ENCODE peak calls at places on chromosomes 2 and 18, in six cellular contexts. One of them, this sample, is unnamed.

GRCh38 chr2:170411660-170412059 is 233.7 kb downstream of the MYO3B start:
- DNase-seq in epithelial cell of proximal tubule: no peak
- DNase-seq in psoas muscle: no peak
- DNase-seq in cardiac fibroblast: no peak
- DNase-seq in spleen: no peak
- DNase-seq in WERI-Rb-1: no peak
- DNase-seq in this sample: no peak

GRCh38 chr2:196702641-196703040 is 63.1 kb downstream of the CCDC150 start:
- DNase-seq in epithelial cell of proximal tubule: no peak
- DNase-seq in psoas muscle: no peak
- DNase-seq in cardiac fibroblast: peak; percentile 71
- DNase-seq in spleen: no peak
- DNase-seq in WERI-Rb-1: no peak
- DNase-seq in this sample: no peak

GRCh38 chr2:33924770-33925169 is 325.7 kb upstream of the FAM98A start:
- DNase-seq in epithelial cell of proximal tubule: no peak
- DNase-seq in psoas muscle: no peak
- DNase-seq in cardiac fibroblast: no peak
- DNase-seq in spleen: no peak
- DNase-seq in WERI-Rb-1: no peak
- DNase-seq in this sample: no peak

GRCh38 chr2:224017976-224018375 is 21.1 kb downstream of the SERPINE2 start:
- DNase-seq in epithelial cell of proximal tubule: peak; percentile 69
- DNase-seq in psoas muscle: no peak
- DNase-seq in cardiac fibroblast: no peak
- DNase-seq in spleen: no peak
- DNase-seq in WERI-Rb-1: peak; percentile 54
- DNase-seq in this sample: no peak

GRCh38 chr18:55301196-55301540 is 286.8 kb downstream of the TCF4 start:
- DNase-seq in epithelial cell of proximal tubule: no peak
- DNase-seq in psoas muscle: no peak
- DNase-seq in cardiac fibroblast: no peak
- DNase-seq in spleen: no peak
- DNase-seq in WERI-Rb-1: no peak
- DNase-seq in this sample: peak; percentile 50

GRCh38 chr18:34493099-34493544 is 217.0 kb upstream of the DTNA start:
- DNase-seq in epithelial cell of proximal tubule: peak; percentile 52
- DNase-seq in psoas muscle: peak; percentile 75
- DNase-seq in cardiac fibroblast: peak; percentile 74
- DNase-seq in spleen: peak; percentile 79
- DNase-seq in WERI-Rb-1: peak; percentile 73
- DNase-seq in this sample: peak; percentile 68

GRCh38 chr2:129759186-129760010 is 220.1 kb upstream of the RAB6C start:
- DNase-seq in epithelial cell of proximal tubule: no peak
- DNase-seq in psoas muscle: no peak
- DNase-seq in cardiac fibroblast: no peak
- DNase-seq in spleen: no peak
- DNase-seq in WERI-Rb-1: no peak
- DNase-seq in this sample: no peak

GRCh38 chr2:32399221-32399620 is 42.4 kb downstream of the BIRC6 start:
- DNase-seq in epithelial cell of proximal tubule: no peak
- DNase-seq in psoas muscle: no peak
- DNase-seq in cardiac fibroblast: no peak
- DNase-seq in spleen: no peak
- DNase-seq in WERI-Rb-1: no peak
- DNase-seq in this sample: no peak

DNA sequence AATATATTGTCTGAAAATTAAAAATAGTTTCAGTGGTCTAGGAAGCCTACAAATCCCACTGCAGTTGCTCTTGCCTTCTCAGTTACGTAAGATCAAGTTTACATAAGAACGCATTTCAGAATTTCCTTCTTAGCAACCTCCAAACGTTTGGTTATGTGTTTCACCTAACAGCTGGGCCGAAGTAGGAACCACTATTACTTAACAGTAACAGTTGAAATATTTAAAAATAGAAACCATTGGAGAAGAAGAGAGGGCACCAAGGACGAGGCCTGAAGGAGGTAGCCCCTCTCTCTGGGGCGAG is 177.8 kb downstream of the HDAC4 start:
- DNase-seq in epithelial cell of proximal tubule: no peak
- DNase-seq in psoas muscle: no peak
- DNase-seq in cardiac fibroblast: peak; percentile 19
- DNase-seq in spleen: no peak
- DNase-seq in WERI-Rb-1: no peak
- DNase-seq in this sample: peak; percentile 64
- H3K4me3 ChIP-seq in epithelial cell of proximal tubule: no peak overlapping the region
- H3K4me3 ChIP-seq in psoas muscle: peak overlapping the region; percentile 31
- H3K4me3 ChIP-seq in cardiac fibroblast: no peak overlapping the region
- H3K4me3 ChIP-seq in spleen: no peak overlapping the region
- H3K4me3 ChIP-seq in WERI-Rb-1: no peak overlapping the region
- H3K4me3 ChIP-seq in this sample: no peak overlapping the region

GRCh38 chr18:79516441-79516931 is 120.8 kb downstream of the NFATC1 start:
- DNase-seq in epithelial cell of proximal tubule: no peak
- DNase-seq in psoas muscle: no peak
- DNase-seq in cardiac fibroblast: no peak
- DNase-seq in spleen: peak; percentile 69
- DNase-seq in WERI-Rb-1: no peak
- DNase-seq in this sample: no peak
- TF ChIP-seq CTCF in epithelial cell of proximal tubule: no peak
- TF ChIP-seq CTCF in psoas muscle: no peak
- TF ChIP-seq CTCF in cardiac fibroblast: no peak
- TF ChIP-seq CTCF in spleen: no peak
- TF ChIP-seq CTCF in WERI-Rb-1: no peak
- TF ChIP-seq CTCF in this sample: no peak

GRCh38 chr18:75203456-75204261 is 5.3 kb downstream of the PTGR3 start:
- DNase-seq in epithelial cell of proximal tubule: no peak
- DNase-seq in psoas muscle: no peak
- DNase-seq in cardiac fibroblast: no peak
- DNase-seq in spleen: no peak
- DNase-seq in WERI-Rb-1: no peak
- DNase-seq in this sample: no peak

GRCh38 chr18:75201936-75202335 is 7.0 kb downstream of the PTGR3 start:
- DNase-seq in epithelial cell of proximal tubule: no peak
- DNase-seq in psoas muscle: peak; percentile 67
- DNase-seq in cardiac fibroblast: no peak
- DNase-seq in spleen: no peak
- DNase-seq in WERI-Rb-1: no peak
- DNase-seq in this sample: no peak

GRCh38 chr18:75204262-75204977 is 4.5 kb downstream of the PTGR3 start:
- DNase-seq in epithelial cell of proximal tubule: no peak
- DNase-seq in psoas muscle: peak; percentile 36
- DNase-seq in cardiac fibroblast: peak; percentile 19
- DNase-seq in spleen: no peak
- DNase-seq in WERI-Rb-1: no peak
- DNase-seq in this sample: peak; percentile 32

GRCh38 chr18:75201273-75201898 is 7.6 kb downstream of the PTGR3 start:
- DNase-seq in epithelial cell of proximal tubule: no peak
- DNase-seq in psoas muscle: no peak
- DNase-seq in cardiac fibroblast: no peak
- DNase-seq in spleen: no peak
- DNase-seq in WERI-Rb-1: no peak
- DNase-seq in this sample: no peak

DNA sequence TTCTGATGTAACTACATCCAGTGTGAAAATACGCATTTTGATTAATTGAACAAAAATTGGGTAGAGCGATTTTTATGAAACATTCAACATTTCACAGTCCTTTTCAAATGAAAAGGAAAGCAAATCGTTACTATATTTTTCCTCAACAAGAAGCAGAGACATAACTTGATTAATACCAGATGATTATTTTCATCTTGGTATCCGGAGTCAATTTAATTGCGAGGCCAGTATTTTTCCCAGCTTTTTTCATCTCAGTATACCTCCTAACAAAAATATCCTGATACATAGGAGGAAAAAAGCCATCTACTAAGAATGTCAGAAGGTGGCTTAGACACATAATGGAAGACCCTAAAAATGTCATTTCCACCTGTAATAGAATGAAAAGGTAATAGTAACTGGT is 6.0 kb downstream of the PTGR3 start:
- DNase-seq in epithelial cell of proximal tubule: no peak
- DNase-seq in psoas muscle: no peak
- DNase-seq in cardiac fibroblast: no peak
- DNase-seq in spleen: no peak
- DNase-seq in WERI-Rb-1: no peak
- DNase-seq in this sample: no peak
- H3K4me3 ChIP-seq in epithelial cell of proximal tubule: no peak overlapping the region
- H3K4me3 ChIP-seq in psoas muscle: peak overlapping the region; percentile 87
- H3K4me3 ChIP-seq in cardiac fibroblast: no peak overlapping the region
- H3K4me3 ChIP-seq in spleen: no peak overlapping the region
- H3K4me3 ChIP-seq in WERI-Rb-1: no peak overlapping the region
- H3K4me3 ChIP-seq in this sample: no peak overlapping the region

DNA sequence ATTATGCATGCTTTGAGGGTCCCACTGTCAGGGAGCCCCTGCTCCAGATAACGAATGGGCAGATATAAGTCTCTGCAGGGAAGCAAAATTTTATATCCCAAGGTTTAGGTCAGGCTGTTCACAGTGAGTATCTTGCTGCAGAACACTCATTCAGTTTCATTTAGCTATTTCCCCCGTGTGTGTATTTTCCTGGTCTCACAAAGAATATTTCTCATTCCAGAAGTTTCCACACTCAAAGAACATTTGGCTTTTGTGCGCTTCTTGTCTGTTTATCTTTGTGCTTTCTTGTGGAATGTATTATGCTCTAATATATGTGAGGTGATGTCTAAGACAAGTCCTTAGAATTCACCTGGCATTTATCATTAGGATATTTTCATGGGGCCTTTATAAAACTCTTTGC is 140.4 kb upstream of the MMADHC start:
- DNase-seq in epithelial cell of proximal tubule: no peak
- DNase-seq in psoas muscle: no peak
- DNase-seq in cardiac fibroblast: no peak
- DNase-seq in spleen: no peak
- DNase-seq in WERI-Rb-1: no peak
- DNase-seq in this sample: peak; percentile 66
- TF ChIP-seq CTCF in epithelial cell of proximal tubule: no peak
- TF ChIP-seq CTCF in psoas muscle: no peak
- TF ChIP-seq CTCF in cardiac fibroblast: no peak
- TF ChIP-seq CTCF in spleen: no peak
- TF ChIP-seq CTCF in WERI-Rb-1: no peak
- TF ChIP-seq CTCF in this sample: no peak

DNA sequence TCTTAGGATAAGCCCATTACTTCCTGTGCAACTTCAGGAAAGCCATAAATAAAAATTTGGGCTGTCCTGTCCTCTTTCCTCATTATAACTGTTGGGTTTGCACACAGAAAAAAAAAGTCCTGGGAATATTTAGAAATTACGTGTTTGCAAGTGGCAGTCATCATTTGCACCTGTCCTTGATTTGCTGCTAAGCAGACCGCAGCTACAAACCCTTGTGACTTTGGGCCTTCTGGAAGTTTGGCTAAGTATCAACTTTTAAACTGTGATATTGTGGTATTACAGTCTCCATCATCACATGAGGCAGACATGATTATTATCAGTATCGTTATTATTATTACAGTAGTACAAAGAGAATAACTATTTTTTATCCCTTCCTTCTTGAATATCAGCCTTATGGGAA is 260.7 kb upstream of the SESTD1 start:
- DNase-seq in epithelial cell of proximal tubule: no peak
- DNase-seq in psoas muscle: no peak
- DNase-seq in cardiac fibroblast: no peak
- DNase-seq in spleen: no peak
- DNase-seq in WERI-Rb-1: no peak
- DNase-seq in this sample: no peak
- H3K4me3 ChIP-seq in epithelial cell of proximal tubule: no peak overlapping the region
- H3K4me3 ChIP-seq in psoas muscle: no peak overlapping the region
- H3K4me3 ChIP-seq in cardiac fibroblast: no peak overlapping the region
- H3K4me3 ChIP-seq in spleen: no peak overlapping the region
- H3K4me3 ChIP-seq in WERI-Rb-1: no peak overlapping the region
- H3K4me3 ChIP-seq in this sample: no peak overlapping the region

DNA sequence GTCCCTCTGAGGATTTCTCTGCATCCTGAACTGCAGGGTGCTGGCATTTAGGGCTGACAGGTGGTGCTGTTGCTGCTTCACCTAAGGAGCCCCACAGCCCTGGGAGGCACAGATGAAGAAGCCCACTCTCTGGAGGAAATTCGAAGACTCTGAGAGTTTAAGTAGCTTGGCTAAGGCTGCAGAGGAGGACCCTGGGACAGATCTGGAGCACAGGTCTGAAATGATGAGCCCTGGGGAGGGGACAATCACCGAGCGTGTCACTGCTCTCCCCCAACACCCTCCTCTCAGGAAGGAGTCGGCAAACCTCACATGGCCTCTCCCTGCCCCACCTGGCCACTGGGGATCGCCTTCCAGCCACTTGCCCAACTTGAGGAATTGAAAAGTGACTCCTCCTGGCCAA is 18.6 kb downstream of the CYP27C1 start:
- DNase-seq in epithelial cell of proximal tubule: no peak
- DNase-seq in psoas muscle: no peak
- DNase-seq in cardiac fibroblast: no peak
- DNase-seq in spleen: peak; percentile 51
- DNase-seq in WERI-Rb-1: peak; percentile 24
- DNase-seq in this sample: no peak
- TF ChIP-seq CTCF in epithelial cell of proximal tubule: no peak
- TF ChIP-seq CTCF in psoas muscle: no peak
- TF ChIP-seq CTCF in cardiac fibroblast: no peak
- TF ChIP-seq CTCF in spleen: no peak
- TF ChIP-seq CTCF in WERI-Rb-1: peak; percentile 37
- TF ChIP-seq CTCF in this sample: no peak

DNA sequence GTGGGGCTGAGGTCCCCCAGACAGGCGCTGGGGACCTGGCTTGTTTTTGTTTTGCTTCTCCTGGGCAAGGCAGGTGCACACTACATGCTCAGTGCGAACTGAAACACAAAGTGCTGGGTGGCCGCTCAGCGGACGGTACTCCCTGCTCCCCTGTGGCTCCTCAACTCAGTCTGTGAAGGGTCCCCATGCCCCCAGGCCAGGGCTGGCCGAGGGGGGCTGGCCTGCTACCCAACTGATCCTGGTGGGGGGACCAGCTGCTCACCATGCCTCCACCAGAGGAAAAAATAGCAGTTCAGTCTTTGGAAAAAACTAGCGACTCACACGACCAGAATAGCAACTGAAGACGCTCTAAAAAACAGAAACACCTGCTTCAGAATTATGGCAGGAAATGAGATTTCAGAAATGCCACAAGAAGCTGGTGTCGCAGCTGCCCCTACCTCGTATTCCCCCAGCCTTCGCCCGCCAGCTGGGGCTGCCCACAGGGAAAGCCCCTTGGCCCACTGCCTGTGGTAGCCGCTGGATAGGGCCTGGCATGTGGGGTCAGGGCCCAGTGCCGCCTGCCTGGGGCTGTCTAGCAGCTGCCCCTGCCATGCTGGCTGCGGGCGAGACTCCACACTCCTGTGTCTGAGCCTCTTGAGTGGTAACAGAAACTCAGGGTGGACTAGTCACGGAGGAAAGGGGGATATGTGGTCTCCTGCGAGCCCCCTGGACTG is 43.7 kb downstream of the MEX3C start:
- DNase-seq in epithelial cell of proximal tubule: no peak
- DNase-seq in psoas muscle: no peak
- DNase-seq in cardiac fibroblast: no peak
- DNase-seq in spleen: peak; percentile 91
- DNase-seq in WERI-Rb-1: no peak
- DNase-seq in this sample: no peak
- H3K4me3 ChIP-seq in epithelial cell of proximal tubule: no peak overlapping the region
- H3K4me3 ChIP-seq in psoas muscle: peak overlapping the region; percentile 27
- H3K4me3 ChIP-seq in cardiac fibroblast: no peak overlapping the region
- H3K4me3 ChIP-seq in spleen: peak overlapping the region; percentile 15
- H3K4me3 ChIP-seq in WERI-Rb-1: no peak overlapping the region
- H3K4me3 ChIP-seq in this sample: no peak overlapping the region

GRCh38 chr18:12990977-12991838 is at the start of gene CEP192:
- DNase-seq in epithelial cell of proximal tubule: peak; percentile 83
- DNase-seq in psoas muscle: peak; percentile 97
- DNase-seq in cardiac fibroblast: peak; percentile 99
- DNase-seq in spleen: peak; percentile 98
- DNase-seq in WERI-Rb-1: peak; percentile 98
- DNase-seq in this sample: peak; percentile 99
- TF ChIP-seq CTCF in epithelial cell of proximal tubule: no peak
- TF ChIP-seq CTCF in psoas muscle: no peak
- TF ChIP-seq CTCF in cardiac fibroblast: no peak
- TF ChIP-seq CTCF in spleen: no peak
- TF ChIP-seq CTCF in WERI-Rb-1: peak; percentile 24
- TF ChIP-seq CTCF in this sample: no peak

This sample was measured in choroid plexus epithelial cell.